ENCODE peak calls at places on chromosomes 6 and 20, in four cellular contexts. K, B, Z and P are unnamed samples.

GRCh38 chr20:40617594-40617993 is 71.4 kb downstream of the MAFB start:
- DNase-seq in Z (no peak), B (no peak), K (no peak), P (no peak)

GRCh38 chr6:139597781-139598368 is 223.4 kb upstream of the CITED2 start:
- DNase-seq in Z (no peak), K (peak), B (no peak), P (no peak)

GRCh38 chr6:151763938-151764680 is 43.4 kb upstream of the ESR1 start:
- DNase-seq in B (peak), Z (peak), K (peak), P (peak)

GRCh38 chr6:143741480-143741879 is 63.7 kb downstream of the PHACTR2 start:
- DNase-seq in Z (no peak), K (no peak), B (no peak), P (no peak)

GRCh38 chr6:167963589-167964057 is 33.8 kb upstream of the KIF25 start:
- DNase-seq in B (no peak), Z (no peak), K (no peak), P (no peak)

GRCh38 chr20:22506827-22507226 is 77.5 kb downstream of the FOXA2 start:
- DNase-seq in K (no peak), Z (no peak), B (no peak), P (no peak)

GRCh38 chr6:24033284-24033683 is 92.7 kb upstream of the NRSN1 start:
- DNase-seq in K (no peak), B (no peak), Z (no peak), P (no peak)

GRCh38 chr20:36604952-36605308 is 649 bp upstream of the RAB5IF start:
- DNase-seq in Z (no peak), K (no peak), B (no peak), P (no peak)

GRCh38 chr6:108760158-108761050 is 87.8 kb upstream of the ARMC2 start:
- DNase-seq in Z (no peak), B (no peak), K (no peak), P (no peak)

GRCh38 chr6:906920-907319 is 214.0 kb upstream of the EXOC2 start:
- DNase-seq in B (no peak), Z (no peak), K (no peak), P (no peak)

GRCh38 chr20:56875052-56875663 is 246.1 kb downstream of the TFAP2C start:
- DNase-seq in K (peak), Z (no peak), B (no peak), P (no peak)

GRCh38 chr6:46565531-46565930 is 74.3 kb upstream of the RCAN2 start:
- DNase-seq in K (no peak), B (no peak), Z (no peak), P (no peak)

GRCh38 chr6:49326337-49326736 is 136.7 kb downstream of the MMUT start:
- DNase-seq in B (no peak), Z (no peak), K (peak), P (no peak)

GRCh38 chr6:11241154-11241792 is 8.8 kb upstream of the NEDD9 start:
- DNase-seq in B (no peak), Z (no peak), K (no peak), P (no peak)

GRCh38 chr6:11244387-11245126 is 12.1 kb upstream of the NEDD9 start:
- DNase-seq in K (no peak), Z (no peak), B (no peak), P (no peak)

GRCh38 chr6:11243861-11244260 is 11.4 kb upstream of the NEDD9 start:
- DNase-seq in K (no peak), B (no peak), Z (no peak), P (no peak)

GRCh38 chr6:11242709-11243108 is 10.2 kb upstream of the NEDD9 start:
- DNase-seq in Z (no peak), B (no peak), K (no peak), P (no peak)

GRCh38 chr6:11241793-11242201 is 9.3 kb upstream of the NEDD9 start:
- DNase-seq in K (no peak), Z (peak), B (peak), P (no peak)
- TF ChIP-seq CTCF in K (peak), Z (peak), B (peak), P (peak)

GRCh38 chr6:111870054-111870750 is 3.0 kb downstream of the FYN start:
- DNase-seq in B (no peak), K (no peak), Z (no peak), P (no peak)
- TF ChIP-seq CTCF in B (no peak), K (no peak), Z (peak), P (no peak)

DNA sequence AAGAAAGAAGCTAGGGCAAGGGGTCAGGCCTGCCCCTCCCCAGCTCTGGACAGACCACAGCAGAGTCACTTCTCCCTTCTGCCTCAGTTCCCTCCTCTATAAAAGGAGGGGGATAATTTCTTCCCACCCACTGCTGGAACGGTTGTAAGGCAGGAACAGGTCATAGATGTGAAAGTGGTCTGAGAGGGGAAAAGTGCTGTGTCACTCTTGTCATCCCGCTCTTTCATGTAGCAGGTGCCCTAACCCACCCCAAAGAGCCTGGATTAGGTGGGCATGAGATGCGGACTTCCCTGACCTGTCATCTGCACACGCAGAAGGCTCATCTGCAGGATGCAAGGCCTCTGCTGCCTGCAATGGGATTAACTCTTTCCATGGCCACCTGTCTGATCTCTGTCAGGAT is 218.2 kb upstream of the LRFN2 start:
- DNase-seq in B (no peak), Z (no peak), K (no peak), P (no peak)
- TF ChIP-seq CTCF in B (no peak), Z (no peak), K (no peak), P (no peak)

DNA sequence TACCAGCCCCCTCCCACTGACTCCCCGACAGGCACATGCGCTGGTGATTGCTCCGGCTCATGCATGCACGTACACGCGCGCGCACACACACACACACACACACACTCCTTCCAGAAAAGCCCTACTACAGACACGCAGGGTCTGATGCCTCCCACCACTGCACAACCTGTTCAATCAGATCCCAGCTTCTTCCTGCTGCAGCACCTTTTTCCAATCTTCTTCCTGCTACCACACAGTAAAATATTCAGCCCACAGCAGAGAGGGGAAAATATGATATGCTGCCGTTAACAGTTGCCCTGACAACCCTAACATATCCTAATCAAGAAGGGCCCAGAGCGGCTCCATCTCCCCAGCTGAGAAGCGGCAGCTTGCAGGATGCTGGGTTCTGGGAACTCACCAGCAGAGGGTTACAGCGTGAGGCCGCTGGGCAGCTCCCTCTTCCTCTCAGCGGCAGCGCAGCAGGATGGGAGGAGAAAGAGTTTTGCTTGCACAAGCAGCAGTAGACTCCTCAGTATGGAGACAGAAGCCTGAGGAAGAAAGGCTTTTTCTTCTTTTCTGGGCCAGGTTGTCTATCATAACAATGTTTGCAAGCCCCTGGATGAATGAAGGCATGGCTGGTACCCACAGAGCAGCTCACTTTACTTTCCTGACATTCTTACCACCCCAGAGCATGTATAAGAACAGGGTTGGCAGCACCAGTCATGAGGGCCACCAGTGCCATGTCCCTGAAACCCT is 23.9 kb downstream of the MAP7 start:
- DNase-seq in Z (peak), B (peak), K (peak), P (peak)
- TF ChIP-seq CTCF in Z (peak), B (no peak), K (peak), P (no peak)

GRCh38 chr6:64985726-64986125 is 721.3 kb downstream of the EYS start:
- DNase-seq in Z (no peak), B (no peak), K (no peak), P (no peak)
- TF ChIP-seq CTCF in Z (no peak), B (no peak), K (no peak), P (no peak)